ENCODE peak calls at places on chromosomes 2 and 18, in ten cellular contexts. R is fibroblast of the aortic adventitia; V is occipital lobe; U is kidney; X is DND-41; C is posterior cingulate gyrus; O is nephron progenitor cell; Y is PC-3; S is stimulated activated naive CD8-positive, alpha-beta T cell treated with anti-CD3 and anti-CD28 coated beads, Interleukin-15, amount 100 ng/mL, for 72 hours; L is T47D. Q is an unnamed sample.

GRCh38 chr2:241854342-241855244 is 4.1 kb downstream of the PDCD1 start:
- DNase-seq in R (no peak), V (no peak), U (peak), X (no peak), C (no peak), O (no peak), Y (no peak), S (no peak), L (no peak), Q (no peak)

GRCh38 chr2:120750488-120751210 is 15.0 kb downstream of the GLI2 start:
- DNase-seq in R (peak), V (no peak), U (no peak), X (no peak), C (peak), O (no peak), Y (no peak), S (no peak), L (no peak), Q (no peak)

GRCh38 chr2:154556146-154556545 is 142.3 kb upstream of the KCNJ3 start:
- DNase-seq in R (no peak), V (no peak), U (no peak), X (no peak), C (no peak), O (no peak), Y (no peak), S (no peak), L (no peak), Q (no peak)

GRCh38 chr2:174012347-174013309 is 47.5 kb upstream of the SP3 start:
- DNase-seq in R (peak), V (no peak), U (peak), X (no peak), C (no peak), O (peak), Y (no peak), S (peak), L (no peak), Q (no peak)

GRCh38 chr2:207121784-207122183 is 44.0 kb downstream of the KLF7 start:
- DNase-seq in R (peak), V (no peak), U (no peak), X (no peak), C (no peak), O (no peak), Y (peak), S (no peak), L (no peak), Q (peak)

GRCh38 chr18:80181642-80182461 is 65.5 kb downstream of the PARD6G start:
- DNase-seq in R (no peak), V (no peak), U (peak), X (peak), C (peak), O (no peak), Y (no peak), S (no peak), L (no peak), Q (no peak)

GRCh38 chr2:110653861-110654260 is 24.0 kb downstream of the BUB1 start:
- DNase-seq in R (no peak), V (no peak), U (no peak), X (no peak), C (no peak), O (no peak), Y (no peak), S (no peak), L (no peak), Q (no peak)

GRCh38 chr18:25842665-25843064 is 247.7 kb downstream of the SS18 start:
- DNase-seq in R (no peak), V (no peak), U (no peak), X (no peak), C (no peak), O (no peak), Y (no peak), S (no peak), L (no peak), Q (no peak)

GRCh38 chr18:9913526-9914333 is at the start of gene VAPA:
- DNase-seq in R (peak), V (peak), U (peak), X (peak), C (peak), O (peak), Y (peak), S (peak), L (peak), Q (peak)

Q was measured in Calu3.